ENCODE peak calls at places on chromosomes 12 and 14, in five cellular contexts. Z is lower lobe of right lung; E is CD8-positive, alpha-beta memory T cell; L is astrocyte of the cerebellum; C is tibial artery. M is an unnamed sample.

GRCh38 chr12:82910246-82910893 is 223.7 kb downstream of the TMTC2 start:
- DNase-seq in Z (no peak), E (no peak), L (no peak), C (no peak), M (no peak)

GRCh38 chr14:90427848-90428426 is 31.1 kb downstream of the CALM1 start:
- DNase-seq in Z (no peak), E (no peak), L (no peak), C (no peak), M (no peak)

GRCh38 chr12:88733003-88733402 is 152.7 kb upstream of the KITLG start:
- DNase-seq in Z (no peak), E (no peak), L (no peak), C (no peak), M (no peak)

GRCh38 chr12:90987101-90987500 is 17.7 kb downstream of the EPYC start:
- DNase-seq in Z (no peak), E (no peak), L (peak; percentile 9), C (no peak), M (no peak)

GRCh38 chr12:14417717-14418116 is 52.2 kb downstream of the ATF7IP start:
- DNase-seq in Z (peak; percentile 60), E (peak; percentile 64), L (peak; percentile 83), C (peak; percentile 43), M (peak; percentile 90)

GRCh38 chr12:67794151-67794550 is 145.6 kb downstream of the DYRK2 start:
- DNase-seq in Z (no peak), E (no peak), L (no peak), C (no peak), M (no peak)

GRCh38 chr12:116719661-116720060 is 18.2 kb downstream of the SPRING1 start:
- DNase-seq in Z (no peak), E (no peak), L (no peak), C (no peak), M (no peak)

GRCh38 chr12:76238688-76239087 is 109.5 kb downstream of the BBS10 start:
- DNase-seq in Z (no peak), E (no peak), L (no peak), C (no peak), M (no peak)

GRCh38 chr12:64610092-64610659 is at the start of gene RASSF3:
- DNase-seq in Z (peak; percentile 87), E (peak; percentile 77), L (no peak), C (peak; percentile 44), M (peak; percentile 81)

GRCh38 chr14:47959753-47960152 is 284.3 kb upstream of the MDGA2 start:
- DNase-seq in Z (no peak), E (no peak), L (no peak), C (no peak), M (no peak)

DNA sequence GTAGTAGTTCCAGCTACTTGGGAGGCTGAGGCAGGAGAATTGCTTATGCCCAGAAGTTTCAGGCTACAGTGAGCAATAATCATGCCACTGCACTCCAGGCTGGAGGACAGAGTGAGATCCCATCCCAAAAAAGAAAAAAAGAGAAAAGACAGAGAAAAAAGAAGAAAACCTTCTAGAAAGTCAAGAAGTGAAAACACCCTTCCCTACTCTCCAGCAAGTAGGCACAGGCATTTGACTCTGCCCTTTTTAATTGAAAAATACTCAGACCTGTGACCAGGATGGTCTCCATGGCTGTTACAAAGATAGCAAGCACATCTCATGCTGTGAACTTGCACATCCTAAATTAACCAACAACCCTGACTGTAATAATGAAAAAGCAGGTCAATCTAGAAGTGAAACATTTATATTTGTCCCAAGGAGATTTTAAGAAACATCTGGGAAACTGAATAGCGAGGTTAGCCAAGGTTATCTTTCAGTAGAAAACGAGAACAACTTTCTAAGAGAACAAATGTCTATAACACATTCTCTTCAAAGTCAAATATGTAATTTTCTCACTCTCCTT is 2.0 kb downstream of the TMTC1 start:
- DNase-seq in Z (no peak), E (no peak), L (no peak), C (no peak), M (no peak)
- H3K4me3 ChIP-seq in Z (peak overlapping the region; percentile 70), E (no peak overlapping the region), L (peak overlapping the region; percentile 85), C (peak overlapping the region; percentile 84), M (no peak overlapping the region)

GRCh38 chr12:124175731-124176130 is 119.2 kb upstream of the RFLNA start:
- DNase-seq in Z (no peak), E (no peak), L (no peak), C (no peak), M (no peak)

GRCh38 chr12:124174949-124175348 is 119.9 kb upstream of the RFLNA start:
- DNase-seq in Z (no peak), E (no peak), L (no peak), C (no peak), M (no peak)

GRCh38 chr12:124173692-124174091 is 121.2 kb upstream of the RFLNA start:
- DNase-seq in Z (no peak), E (no peak), L (no peak), C (no peak), M (no peak)

GRCh38 chr12:124172646-124173045 is 122.2 kb upstream of the RFLNA start:
- DNase-seq in Z (no peak), E (no peak), L (no peak), C (no peak), M (no peak)

GRCh38 chr12:124174406-124174805 is 120.5 kb upstream of the RFLNA start:
- DNase-seq in Z (no peak), E (no peak), L (peak; percentile 27), C (no peak), M (no peak)
- H3K4me3 ChIP-seq in Z (no peak overlapping the region), E (no peak overlapping the region), L (no peak overlapping the region), C (no peak overlapping the region), M (no peak overlapping the region)

GRCh38 chr12:29739279-29739991 is 44.3 kb downstream of the TMTC1 start:
- DNase-seq in Z (no peak), E (no peak), L (no peak), C (no peak), M (no peak)

GRCh38 chr12:29743801-29744200 is 39.9 kb downstream of the TMTC1 start:
- DNase-seq in Z (no peak), E (no peak), L (no peak), C (no peak), M (no peak)

GRCh38 chr12:29743072-29743471 is 40.7 kb downstream of the TMTC1 start:
- DNase-seq in Z (no peak), E (no peak), L (no peak), C (no peak), M (no peak)

GRCh38 chr12:29742646-29743045 is 41.1 kb downstream of the TMTC1 start:
- DNase-seq in Z (no peak), E (no peak), L (no peak), C (no peak), M (no peak)

GRCh38 chr12:29741342-29742241 is 42.1 kb downstream of the TMTC1 start:
- DNase-seq in Z (no peak), E (no peak), L (peak; percentile 83), C (no peak), M (no peak)
- H3K4me3 ChIP-seq in Z (no peak overlapping the region), E (no peak overlapping the region), L (no peak overlapping the region), C (no peak overlapping the region), M (no peak overlapping the region)

DNA sequence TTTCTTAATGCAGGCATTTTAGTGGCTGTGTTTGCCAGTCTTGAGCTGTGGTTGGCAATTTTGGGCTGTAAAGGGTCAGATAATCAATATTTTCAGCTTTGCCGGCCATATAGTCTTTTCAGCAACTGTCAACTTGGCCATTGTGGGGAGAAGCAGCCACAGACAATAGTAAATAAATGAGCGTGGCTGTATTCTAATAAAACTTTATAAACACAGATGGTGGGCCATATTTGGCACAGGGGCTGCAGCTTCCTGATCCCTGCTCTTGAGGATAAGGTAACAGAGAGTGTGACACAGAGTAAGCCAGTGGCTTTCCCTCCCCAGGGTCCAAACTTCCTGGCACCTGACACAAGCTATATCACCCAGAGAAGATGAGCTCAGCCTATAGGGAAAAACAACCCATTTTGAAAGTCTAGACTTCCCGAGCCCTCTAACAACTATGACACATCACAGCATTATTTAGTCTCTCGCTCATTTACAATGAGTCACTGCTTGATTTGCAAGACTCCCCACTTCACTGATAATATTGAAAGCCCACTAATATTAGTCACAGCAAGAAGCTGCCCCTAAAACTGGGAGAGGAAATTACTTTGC is 163.1 kb upstream of the TMPO start:
- DNase-seq in Z (no peak), E (no peak), L (peak; percentile 56), C (no peak), M (no peak)
- H3K4me3 ChIP-seq in Z (no peak overlapping the region), E (no peak overlapping the region), L (no peak overlapping the region), C (no peak overlapping the region), M (no peak overlapping the region)

GRCh38 chr14:60206837-60207533 is 41.8 kb upstream of the DHRS7 start:
- DNase-seq in Z (no peak), E (no peak), L (no peak), C (no peak), M (no peak)

GRCh38 chr14:60214003-60214402 is 35.0 kb upstream of the PPM1A start:
- DNase-seq in Z (no peak), E (no peak), L (no peak), C (no peak), M (no peak)

GRCh38 chr14:60214415-60215126 is 34.5 kb upstream of the PPM1A start:
- DNase-seq in Z (no peak), E (no peak), L (no peak), C (no peak), M (no peak)

GRCh38 chr14:60212503-60213371 is 36.3 kb upstream of the PPM1A start:
- DNase-seq in Z (no peak), E (no peak), L (no peak), C (no peak), M (no peak)

GRCh38 chr14:60210703-60211102 is 38.3 kb upstream of the PPM1A start:
- DNase-seq in Z (no peak), E (no peak), L (no peak), C (no peak), M (no peak)
- H3K4me3 ChIP-seq in Z (no peak overlapping the region), E (no peak overlapping the region), L (no peak overlapping the region), C (no peak overlapping the region), M (no peak overlapping the region)

DNA sequence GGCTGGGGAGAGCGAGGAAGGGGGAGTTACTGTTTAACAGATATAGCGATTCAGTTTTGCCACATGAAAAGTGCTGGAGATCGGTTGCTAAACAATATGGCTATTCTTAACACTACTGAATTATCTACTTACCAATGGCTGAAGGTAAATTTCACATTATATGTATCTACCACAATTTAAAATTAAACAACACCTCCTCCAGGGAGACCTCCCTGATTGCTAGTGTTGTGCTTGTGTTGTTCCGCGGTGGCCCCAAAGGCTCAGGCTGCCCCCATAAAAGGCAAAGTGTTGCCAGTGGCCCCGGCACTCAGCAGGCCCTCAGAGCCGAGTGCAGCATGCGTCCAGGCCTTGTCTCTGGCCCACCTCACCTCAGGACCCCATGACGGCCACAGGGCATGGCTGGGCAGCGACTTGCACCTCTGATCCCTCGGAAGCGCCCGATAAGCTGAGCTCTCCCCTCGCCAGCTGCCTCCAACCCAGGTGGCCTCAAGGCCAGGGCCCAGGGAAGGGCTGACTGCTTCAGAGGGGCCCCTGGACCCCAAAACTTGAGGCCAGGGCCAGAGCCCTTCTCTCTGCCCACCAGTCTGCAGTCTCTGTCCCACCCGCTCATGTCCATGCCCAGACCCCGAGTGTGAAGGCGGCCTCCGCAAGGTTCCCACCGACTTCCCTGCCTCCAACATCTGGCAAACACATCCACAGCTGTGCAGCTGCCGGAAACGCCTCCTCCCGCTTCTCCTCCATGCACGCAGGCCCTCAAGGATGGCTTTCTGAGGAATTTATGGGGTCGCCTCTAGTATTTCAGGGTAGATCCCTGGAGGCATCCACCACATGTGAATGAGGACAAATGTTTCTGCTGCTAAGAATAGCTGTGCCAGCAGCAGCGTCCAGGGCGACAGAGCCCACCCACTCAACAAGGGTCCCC is 60.0 kb downstream of the NCOR2 start:
- DNase-seq in Z (no peak), E (no peak), L (no peak), C (no peak), M (no peak)
- H3K4me3 ChIP-seq in Z (peak overlapping the region; percentile 24), E (no peak overlapping the region), L (no peak overlapping the region), C (no peak overlapping the region), M (no peak overlapping the region)